ENCODE peak calls at places on chromosomes 7 and 10, in six cellular contexts. One of them, this sample, is unnamed.

GRCh38 chr7:40230086-40230485 is 95.3 kb downstream of the SUGCT start:
- DNase-seq in B cell: no peak
- DNase-seq in neural crest cell: no peak
- DNase-seq in GM23248: no peak
- DNase-seq in PC-3: no peak
- DNase-seq in dorsolateral prefrontal cortex: no peak
- DNase-seq in this sample: no peak

GRCh38 chr7:155011081-155011480 is 8.2 kb upstream of the PAXIP1 start:
- DNase-seq in B cell: no peak
- DNase-seq in neural crest cell: no peak
- DNase-seq in GM23248: peak
- DNase-seq in PC-3: peak
- DNase-seq in dorsolateral prefrontal cortex: no peak
- DNase-seq in this sample: no peak

GRCh38 chr7:111098011-111098925 is 7.3 kb downstream of the LRRN3 start:
- DNase-seq in B cell: peak
- DNase-seq in neural crest cell: no peak
- DNase-seq in GM23248: peak
- DNase-seq in PC-3: peak
- DNase-seq in dorsolateral prefrontal cortex: no peak
- DNase-seq in this sample: no peak

GRCh38 chr7:36039243-36039642 is 113.8 kb upstream of the EEPD1 start:
- DNase-seq in B cell: no peak
- DNase-seq in neural crest cell: no peak
- DNase-seq in GM23248: no peak
- DNase-seq in PC-3: no peak
- DNase-seq in dorsolateral prefrontal cortex: no peak
- DNase-seq in this sample: no peak

GRCh38 chr7:14698239-14698638 is 204.3 kb downstream of the DGKB start:
- DNase-seq in B cell: no peak
- DNase-seq in neural crest cell: no peak
- DNase-seq in GM23248: peak
- DNase-seq in PC-3: peak
- DNase-seq in dorsolateral prefrontal cortex: no peak
- DNase-seq in this sample: no peak

GRCh38 chr7:77935652-77936348 is 137.2 kb downstream of the PHTF2 start:
- DNase-seq in B cell: no peak
- DNase-seq in neural crest cell: no peak
- DNase-seq in GM23248: peak
- DNase-seq in PC-3: peak
- DNase-seq in dorsolateral prefrontal cortex: no peak
- DNase-seq in this sample: no peak

GRCh38 chr7:127620406-127621233 is 2.7 kb upstream of the PAX4 start:
- DNase-seq in B cell: no peak
- DNase-seq in neural crest cell: no peak
- DNase-seq in GM23248: no peak
- DNase-seq in PC-3: no peak
- DNase-seq in dorsolateral prefrontal cortex: no peak
- DNase-seq in this sample: no peak

GRCh38 chr7:45184326-45185027 is 26.9 kb downstream of the RAMP3 start:
- DNase-seq in B cell: no peak
- DNase-seq in neural crest cell: no peak
- DNase-seq in GM23248: no peak
- DNase-seq in PC-3: no peak
- DNase-seq in dorsolateral prefrontal cortex: no peak
- DNase-seq in this sample: no peak

GRCh38 chr7:54827719-54828118 is 68.7 kb upstream of the SEC61G start:
- DNase-seq in B cell: no peak
- DNase-seq in neural crest cell: no peak
- DNase-seq in GM23248: no peak
- DNase-seq in PC-3: no peak
- DNase-seq in dorsolateral prefrontal cortex: no peak
- DNase-seq in this sample: no peak

GRCh38 chr10:24882047-24882698 is 70.2 kb downstream of the PRTFDC1 start:
- DNase-seq in B cell: peak
- DNase-seq in neural crest cell: no peak
- DNase-seq in GM23248: peak
- DNase-seq in PC-3: no peak
- DNase-seq in dorsolateral prefrontal cortex: no peak
- DNase-seq in this sample: no peak

GRCh38 chr7:151860771-151861170 is 16.1 kb downstream of the PRKAG2 start:
- DNase-seq in B cell: no peak
- DNase-seq in neural crest cell: no peak
- DNase-seq in GM23248: no peak
- DNase-seq in PC-3: no peak
- DNase-seq in dorsolateral prefrontal cortex: no peak
- DNase-seq in this sample: no peak

GRCh38 chr7:17432793-17433192 is 134.3 kb downstream of the AHR start:
- DNase-seq in B cell: no peak
- DNase-seq in neural crest cell: no peak
- DNase-seq in GM23248: no peak
- DNase-seq in PC-3: peak
- DNase-seq in dorsolateral prefrontal cortex: no peak
- DNase-seq in this sample: no peak

GRCh38 chr7:30140456-30140855 is 5.7 kb downstream of the MTURN start:
- DNase-seq in B cell: no peak
- DNase-seq in neural crest cell: no peak
- DNase-seq in GM23248: no peak
- DNase-seq in PC-3: no peak
- DNase-seq in dorsolateral prefrontal cortex: no peak
- DNase-seq in this sample: no peak

GRCh38 chr10:22461891-22462290 is 116.6 kb downstream of the SPAG6 start:
- DNase-seq in B cell: no peak
- DNase-seq in neural crest cell: no peak
- DNase-seq in GM23248: no peak
- DNase-seq in PC-3: peak
- DNase-seq in dorsolateral prefrontal cortex: no peak
- DNase-seq in this sample: no peak

GRCh38 chr7:148994576-148994975 is 33.7 kb downstream of the PDIA4 start:
- DNase-seq in B cell: no peak
- DNase-seq in neural crest cell: no peak
- DNase-seq in GM23248: no peak
- DNase-seq in PC-3: no peak
- DNase-seq in dorsolateral prefrontal cortex: peak
- DNase-seq in this sample: no peak

GRCh38 chr10:96222908-96223307 is 48.5 kb downstream of the BLNK start:
- DNase-seq in B cell: no peak
- DNase-seq in neural crest cell: no peak
- DNase-seq in GM23248: no peak
- DNase-seq in PC-3: no peak
- DNase-seq in dorsolateral prefrontal cortex: no peak
- DNase-seq in this sample: no peak

GRCh38 chr7:113873554-113874151 is 45.2 kb downstream of the PPP1R3A start:
- DNase-seq in B cell: no peak
- DNase-seq in neural crest cell: no peak
- DNase-seq in GM23248: no peak
- DNase-seq in PC-3: no peak
- DNase-seq in dorsolateral prefrontal cortex: no peak
- DNase-seq in this sample: no peak

GRCh38 chr10:34171957-34172527 is 643.1 kb downstream of the PARD3 start:
- DNase-seq in B cell: no peak
- DNase-seq in neural crest cell: no peak
- DNase-seq in GM23248: peak
- DNase-seq in PC-3: peak
- DNase-seq in dorsolateral prefrontal cortex: no peak
- DNase-seq in this sample: no peak

GRCh38 chr10:83961620-83962019 is 177.7 kb upstream of the GHITM start:
- DNase-seq in B cell: no peak
- DNase-seq in neural crest cell: no peak
- DNase-seq in GM23248: no peak
- DNase-seq in PC-3: no peak
- DNase-seq in dorsolateral prefrontal cortex: no peak
- DNase-seq in this sample: no peak